ENCODE peak calls at places on chromosomes 3 and 15, in seven cellular contexts. E is stomach; L is heart right ventricle; O is HCT116; M is CD8-positive, alpha-beta T cell; N is tibial artery; T is HepG2. H is an unnamed sample.

GRCh38 chr15:60580650-60581415 is 101.9 kb upstream of the ICE2 start:
- DNase-seq in E (no peak), L (no peak), O (no peak), M (peak; percentile 33), N (no peak), T (peak; percentile 72), H (no peak)

GRCh38 chr3:435161-435560 is 238.6 kb downstream of the CHL1 start:
- DNase-seq in E (no peak), L (no peak), O (no peak), M (no peak), N (no peak), T (no peak), H (no peak)

GRCh38 chr3:103440539-103441113 is 1005.8 kb downstream of the ZPLD1 start:
- DNase-seq in E (no peak), L (no peak), O (peak; percentile 29), M (no peak), N (no peak), T (no peak), H (no peak)

GRCh38 chr15:77667835-77668234 is 35.1 kb upstream of the LINGO1 start:
- DNase-seq in E (no peak), L (no peak), O (no peak), M (no peak), N (no peak), T (no peak), H (no peak)

GRCh38 chr15:65189102-65189740 is 4.1 kb upstream of the CLPX start:
- DNase-seq in E (no peak), L (no peak), O (peak; percentile 63), M (no peak), N (no peak), T (peak; percentile 54), H (peak; percentile 33)

GRCh38 chr15:67105065-67105951 is 39.9 kb downstream of the SMAD3 start:
- DNase-seq in E (peak; percentile 57), L (no peak), O (peak; percentile 90), M (no peak), N (peak; percentile 84), T (peak; percentile 93), H (no peak)

GRCh38 chr3:162492446-162493081 is 996.0 kb downstream of the OTOL1 start:
- DNase-seq in E (no peak), L (no peak), O (no peak), M (no peak), N (no peak), T (no peak), H (no peak)

GRCh38 chr3:28923994-28924393 is 356.9 kb upstream of the RBMS3 start:
- DNase-seq in E (no peak), L (no peak), O (no peak), M (no peak), N (no peak), T (no peak), H (no peak)

GRCh38 chr3:117346878-117347277 is 637.3 kb downstream of the TUSC7 start:
- DNase-seq in E (no peak), L (no peak), O (no peak), M (no peak), N (no peak), T (no peak), H (no peak)

GRCh38 chr15:58269455-58270414 is 131.6 kb downstream of the AQP9 start:
- DNase-seq in E (no peak), L (peak; percentile 56), O (peak; percentile 42), M (no peak), N (no peak), T (peak; percentile 71), H (peak; percentile 25)

GRCh38 chr3:32391643-32392529 is at the start of gene CMTM7:
- DNase-seq in E (peak; percentile 79), L (peak; percentile 73), O (peak; percentile 37), M (peak; percentile 50), N (peak; percentile 80), T (peak; percentile 39), H (no peak)

GRCh38 chr3:141336672-141337522 is 31.4 kb upstream of the ZBTB38 start:
- DNase-seq in E (no peak), L (no peak), O (no peak), M (no peak), N (no peak), T (peak; percentile 56), H (peak; percentile 83)

GRCh38 chr3:62601238-62601856 is 228.0 kb upstream of the FEZF2 start:
- DNase-seq in E (no peak), L (no peak), O (no peak), M (no peak), N (no peak), T (no peak), H (no peak)

GRCh38 chr3:16362781-16363180 is 97.8 kb downstream of the OXNAD1 start:
- DNase-seq in E (no peak), L (no peak), O (no peak), M (no peak), N (no peak), T (no peak), H (no peak)
- H3K36me3 ChIP-seq in E (peaks cover 6% of the 10 kb centered on the region), L (no peaks in the 10 kb centered on the region), O (no peaks in the 10 kb centered on the region), M (peaks cover 14% of the 10 kb centered on the region), N (peaks cover 37% of the 10 kb centered on the region), T (no peaks in the 10 kb centered on the region), H (no peaks in the 10 kb centered on the region)

DNA sequence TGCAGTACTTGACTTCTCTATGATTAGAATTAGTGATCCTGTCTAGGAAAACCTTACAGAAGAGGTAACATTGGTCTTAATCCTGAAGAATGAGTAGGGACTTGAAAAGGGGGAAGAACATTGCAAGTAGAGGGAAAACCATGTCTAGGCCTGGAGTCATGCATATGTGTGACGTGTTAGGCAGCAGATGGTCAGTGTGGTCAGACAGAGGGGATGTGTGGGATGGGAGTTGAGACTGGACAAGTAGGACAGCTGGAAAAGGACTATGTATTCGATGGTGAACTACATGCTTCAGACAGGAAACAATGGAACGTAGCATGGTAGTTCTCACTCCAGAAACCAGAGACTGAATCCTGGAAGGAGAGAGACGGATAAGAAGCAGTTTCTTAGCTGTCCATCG is 235.6 kb upstream of the LRTM1 start:
- DNase-seq in E (no peak), L (no peak), O (no peak), M (no peak), N (no peak), T (no peak), H (no peak)
- H3K36me3 ChIP-seq in E (no peaks in the 10 kb centered on the region), L (no peaks in the 10 kb centered on the region), O (no peaks in the 10 kb centered on the region), M (no peaks in the 10 kb centered on the region), N (no peaks in the 10 kb centered on the region), T (no peaks in the 10 kb centered on the region), H (no peaks in the 10 kb centered on the region)

DNA sequence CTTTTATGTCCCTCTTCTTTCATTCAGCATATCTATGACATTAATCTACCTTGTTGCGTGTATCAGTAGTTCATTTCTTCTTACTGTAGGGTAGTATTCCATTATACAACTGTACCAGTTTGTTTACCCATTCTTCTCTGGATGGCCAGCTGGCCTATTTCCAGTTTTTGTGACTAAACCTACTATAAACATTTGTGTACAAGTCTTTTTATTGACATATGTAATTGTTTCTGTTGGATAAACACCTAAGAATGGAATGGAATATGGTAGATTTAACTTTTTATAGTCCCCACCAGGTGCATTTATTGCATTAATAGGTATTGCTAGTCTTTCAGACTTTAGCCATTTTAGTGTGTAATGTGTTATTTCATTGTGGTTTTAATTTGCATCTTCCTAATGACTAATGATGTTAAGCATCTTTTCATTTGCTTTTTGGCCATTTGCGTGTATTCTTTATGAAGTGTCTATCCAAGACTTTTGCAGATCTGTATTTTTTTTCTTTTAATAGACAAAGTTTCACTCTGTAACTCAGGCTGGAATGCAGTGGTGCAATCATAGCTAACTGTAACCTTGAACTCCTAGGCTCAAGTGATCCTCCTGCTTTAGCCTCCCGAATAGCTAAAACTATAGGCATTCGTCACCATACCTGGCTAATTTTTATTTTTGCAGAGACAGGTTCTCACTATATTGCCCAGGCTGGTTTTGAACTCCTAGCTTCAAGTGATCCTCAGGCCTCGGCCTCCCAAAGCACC is 41.9 kb upstream of the XRN1 start:
- DNase-seq in E (no peak), L (no peak), O (no peak), M (no peak), N (no peak), T (peak; percentile 9), H (peak; percentile 22)
- H3K36me3 ChIP-seq in E (peaks cover 96% of the 10 kb centered on the region), L (peaks cover 5% of the 10 kb centered on the region), O (peaks cover 19% of the 10 kb centered on the region), M (peaks cover 29% of the 10 kb centered on the region), N (peaks cover 78% of the 10 kb centered on the region), T (peaks cover 13% of the 10 kb centered on the region), H (peaks cover 27% of the 10 kb centered on the region)

GRCh38 chr3:185629554-185630181 is 43.6 kb downstream of the SENP2 start:
- DNase-seq in E (no peak), L (no peak), O (no peak), M (no peak), N (no peak), T (no peak), H (no peak)
- H3K36me3 ChIP-seq in E (peaks cover 74% of the 10 kb centered on the region), L (peaks cover 42% of the 10 kb centered on the region), O (no peaks in the 10 kb centered on the region), M (peaks cover 28% of the 10 kb centered on the region), N (peaks cover 43% of the 10 kb centered on the region), T (peaks cover 23% of the 10 kb centered on the region), H (no peaks in the 10 kb centered on the region)

GRCh38 chr15:92952451-92952850 is 52.3 kb downstream of the CHD2 start:
- DNase-seq in E (no peak), L (no peak), O (no peak), M (no peak), N (no peak), T (no peak), H (no peak)

GRCh38 chr15:92955706-92956105 is 55.6 kb downstream of the CHD2 start:
- DNase-seq in E (no peak), L (no peak), O (no peak), M (no peak), N (no peak), T (no peak), H (no peak)

GRCh38 chr15:92953997-92954396 is 53.9 kb downstream of the CHD2 start:
- DNase-seq in E (no peak), L (no peak), O (no peak), M (no peak), N (no peak), T (no peak), H (no peak)

GRCh38 chr15:92953569-92953968 is 53.4 kb downstream of the CHD2 start:
- DNase-seq in E (no peak), L (no peak), O (no peak), M (no peak), N (no peak), T (no peak), H (no peak)

GRCh38 chr15:92954578-92954977 is 54.5 kb downstream of the CHD2 start:
- DNase-seq in E (no peak), L (no peak), O (no peak), M (no peak), N (no peak), T (peak; percentile 33), H (no peak)
- H3K36me3 ChIP-seq in E (peaks cover 99% of the 10 kb centered on the region), L (peaks cover 66% of the 10 kb centered on the region), O (peaks cover 85% of the 10 kb centered on the region), M (peaks cover 72% of the 10 kb centered on the region), N (peaks cover 79% of the 10 kb centered on the region), T (peaks cover 88% of the 10 kb centered on the region), H (peaks cover 82% of the 10 kb centered on the region)

DNA sequence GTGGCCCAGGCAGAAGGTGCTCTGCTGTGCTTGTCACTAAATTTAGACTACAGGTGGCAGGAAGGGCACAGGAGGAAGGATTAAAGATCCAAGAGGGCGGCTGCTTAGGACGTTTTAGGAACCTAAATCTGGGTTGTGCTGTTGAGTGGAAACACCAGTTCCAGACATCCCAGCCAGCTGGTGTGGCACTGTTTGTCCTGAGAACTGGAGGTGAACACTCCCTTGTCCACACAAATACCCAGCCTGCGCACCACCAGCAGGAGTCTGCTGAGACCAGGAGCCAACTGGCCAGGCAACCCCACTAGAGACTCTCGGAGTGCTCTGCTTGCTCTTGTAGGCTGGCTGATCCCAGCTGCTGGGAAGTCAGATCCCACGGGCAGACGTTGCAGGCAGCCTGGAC is 30.3 kb upstream of the UACA start:
- DNase-seq in E (peak; percentile 40), L (no peak), O (no peak), M (no peak), N (no peak), T (no peak), H (no peak)
- H3K36me3 ChIP-seq in E (no peaks in the 10 kb centered on the region), L (no peaks in the 10 kb centered on the region), O (no peaks in the 10 kb centered on the region), M (no peaks in the 10 kb centered on the region), N (no peaks in the 10 kb centered on the region), T (no peaks in the 10 kb centered on the region), H (no peaks in the 10 kb centered on the region)